ENCODE peak calls at places on chromosomes 3 and 15, in eight cellular contexts. F, E, K, O, J, N, A and X are unnamed samples.

GRCh38 chr3:183033746-183034145 is 53.4 kb upstream of the DCUN1D1 start:
- DNase-seq in F (no peak), E (peak), K (no peak), O (no peak), J (no peak), N (no peak), A (no peak), X (no peak)

GRCh38 chr15:60370804-60371700 is 26.7 kb downstream of the ANXA2 start:
- DNase-seq in F (peak), E (peak), K (peak), O (no peak), J (peak), N (no peak), A (no peak), X (peak)

GRCh38 chr15:71545223-71545760 is 265.1 kb upstream of the NR2E3 start:
- DNase-seq in F (no peak), E (peak), K (no peak), O (no peak), J (no peak), N (no peak), A (no peak), X (no peak)

GRCh38 chr15:60548101-60548500 is 69.2 kb upstream of the ICE2 start:
- DNase-seq in F (no peak), E (no peak), K (no peak), O (no peak), J (no peak), N (no peak), A (no peak), X (peak)

GRCh38 chr15:34049096-34049495 is 10.1 kb upstream of the AVEN start:
- DNase-seq in F (no peak), E (peak), K (peak), O (no peak), J (no peak), N (no peak), A (no peak), X (no peak)

GRCh38 chr3:42936157-42936981 is 30.4 kb downstream of the ZNF662 start:
- DNase-seq in F (peak), E (peak), K (peak), O (peak), J (peak), N (no peak), A (no peak), X (peak)

GRCh38 chr15:98381446-98381845 is 266.9 kb upstream of the IGF1R start:
- DNase-seq in F (no peak), E (no peak), K (no peak), O (no peak), J (no peak), N (no peak), A (no peak), X (no peak)

GRCh38 chr3:110293660-110294059 is 778.0 kb upstream of the NECTIN3 start:
- DNase-seq in F (no peak), E (peak), K (no peak), O (no peak), J (no peak), N (no peak), A (no peak), X (peak)

GRCh38 chr3:116037954-116038911 is 407.1 kb downstream of the LSAMP start:
- DNase-seq in F (no peak), E (no peak), K (no peak), O (no peak), J (no peak), N (no peak), A (no peak), X (no peak)

GRCh38 chr3:106135451-106136160 is 266.8 kb upstream of the CBLB start:
- DNase-seq in F (no peak), E (no peak), K (no peak), O (no peak), J (no peak), N (no peak), A (no peak), X (no peak)

GRCh38 chr3:61894988-61895935 is 333.9 kb downstream of the PTPRG start:
- DNase-seq in F (peak), E (peak), K (peak), O (no peak), J (peak), N (no peak), A (no peak), X (peak)

GRCh38 chr3:127157181-127157828 is 35.6 kb upstream of the PRR23E start:
- DNase-seq in F (no peak), E (no peak), K (no peak), O (no peak), J (no peak), N (no peak), A (no peak), X (no peak)

GRCh38 chr3:11847607-11848006 is 922 bp upstream of the TAMM41 start:
- DNase-seq in F (no peak), E (no peak), K (no peak), O (no peak), J (peak), N (no peak), A (no peak), X (peak)

GRCh38 chr3:11847035-11847394 is 330 bp upstream of the TAMM41 start:
- DNase-seq in F (no peak), E (no peak), K (no peak), O (no peak), J (no peak), N (no peak), A (no peak), X (no peak)

GRCh38 chr3:11845661-11846060 is 1.0 kb downstream of the TAMM41 start:
- DNase-seq in F (no peak), E (no peak), K (no peak), O (no peak), J (peak), N (no peak), A (no peak), X (peak)

GRCh38 chr3:11844891-11845290 is 1.8 kb downstream of the TAMM41 start:
- DNase-seq in F (no peak), E (no peak), K (no peak), O (no peak), J (no peak), N (no peak), A (no peak), X (no peak)

DNA sequence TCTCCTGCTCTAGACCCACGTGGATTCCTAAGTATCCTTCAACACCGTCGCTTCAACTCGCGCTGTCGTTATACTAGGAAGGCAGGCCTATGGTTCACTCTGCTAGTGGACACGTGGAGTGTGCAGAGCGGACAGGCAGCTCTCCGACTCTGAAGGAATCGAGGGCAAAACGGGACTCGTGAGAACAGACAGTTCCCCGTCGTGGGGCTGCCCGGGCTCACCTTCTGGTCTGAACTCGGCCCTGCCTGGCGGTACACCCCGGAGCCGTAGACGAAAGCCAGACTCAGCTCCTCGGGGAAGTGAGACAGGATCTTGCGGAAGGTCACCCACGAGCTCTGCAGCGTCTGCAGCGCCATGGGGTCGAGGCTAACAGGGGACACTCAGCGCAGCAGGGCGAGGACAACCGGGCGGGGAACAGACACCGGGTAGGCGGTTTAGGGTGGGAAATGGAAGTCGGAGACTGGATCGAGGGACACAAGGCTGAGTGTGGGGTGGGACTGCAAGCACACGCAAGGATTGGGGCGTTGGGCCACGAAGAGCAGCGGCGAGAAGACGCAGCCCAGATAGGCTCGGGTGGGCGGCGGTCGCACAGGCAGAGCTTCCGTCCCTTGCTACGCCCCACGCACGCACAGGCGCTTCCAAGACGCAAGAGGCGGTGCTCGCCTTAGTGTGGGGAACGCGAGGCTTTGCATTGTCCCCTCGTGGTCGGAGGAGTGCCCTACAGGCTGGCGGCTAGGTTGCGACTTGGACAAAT is at the start of gene TAMM41:
- DNase-seq in F (peak), E (peak), K (peak), O (peak), J (peak), N (peak), A (peak), X (peak)
- TF ChIP-seq CTCF in F (peak), E (peak), K (peak), O (peak), J (peak), N (peak), A (peak), X (peak)

DNA sequence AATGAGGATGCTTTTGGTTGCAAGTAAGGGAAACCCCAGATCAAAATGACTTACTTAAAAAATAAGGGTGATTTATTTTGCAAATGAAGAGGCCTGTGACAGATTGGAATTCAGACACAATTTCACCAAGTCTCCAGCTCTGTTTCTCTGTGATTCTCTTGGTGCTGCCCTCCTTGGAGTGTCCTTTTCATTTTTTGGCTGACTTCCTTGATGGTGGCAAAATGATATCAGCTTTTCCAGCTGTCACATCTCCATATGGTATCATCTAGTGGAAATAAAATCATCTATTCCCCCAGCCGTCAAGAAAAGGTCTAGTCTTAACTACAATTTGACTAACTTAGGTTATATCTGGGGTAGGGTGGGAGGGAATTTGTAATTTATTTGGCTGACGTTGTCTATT is 68.5 kb upstream of the SLC25A26 start:
- DNase-seq in F (no peak), E (no peak), K (no peak), O (no peak), J (no peak), N (no peak), A (no peak), X (no peak)
- TF ChIP-seq CTCF in F (no peak), E (no peak), K (no peak), O (no peak), J (no peak), N (no peak), A (no peak), X (no peak)

GRCh38 chr15:99511865-99512632 is 53.7 kb upstream of the MEF2A start:
- DNase-seq in F (peak), E (no peak), K (peak), O (no peak), J (no peak), N (no peak), A (peak), X (no peak)
- TF ChIP-seq CTCF in F (no peak), E (no peak), K (no peak), O (no peak), J (no peak), N (no peak), A (no peak), X (no peak)

DNA sequence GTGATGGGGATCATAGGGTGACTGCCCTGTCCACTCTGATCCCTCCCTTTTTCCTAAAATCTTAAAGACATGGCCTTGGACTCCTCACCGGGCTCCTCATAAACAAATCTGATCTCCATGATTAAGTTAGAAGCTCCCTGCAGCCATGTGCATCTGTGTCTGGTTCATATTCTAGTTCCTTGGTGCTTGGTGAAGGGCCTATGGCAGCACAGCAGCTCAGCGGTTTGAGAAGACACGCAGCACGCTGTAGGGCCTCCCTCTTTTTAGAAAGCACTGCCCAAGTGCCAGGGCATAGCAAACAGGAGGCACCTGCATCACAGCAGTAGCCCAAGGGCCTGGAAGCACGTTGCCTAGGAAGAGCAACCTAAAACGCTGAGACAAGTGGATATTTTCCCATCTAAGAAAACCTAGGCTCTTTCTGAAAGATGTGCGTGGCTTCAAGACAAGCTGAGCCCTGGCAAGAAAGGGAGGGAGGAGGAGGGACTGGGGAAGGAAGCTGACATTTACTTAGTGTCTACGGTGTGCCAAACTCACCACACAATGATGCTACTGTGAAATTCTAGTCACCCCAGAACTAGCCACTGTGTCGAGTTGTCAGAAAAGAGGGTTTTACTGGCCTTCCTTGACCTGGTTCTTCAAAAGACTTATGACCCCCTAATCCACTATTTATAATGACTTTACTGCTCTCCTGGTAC is 14.9 kb upstream of the ULK3 start:
- DNase-seq in F (no peak), E (no peak), K (no peak), O (no peak), J (no peak), N (no peak), A (no peak), X (peak)
- TF ChIP-seq CTCF in F (no peak), E (no peak), K (no peak), O (no peak), J (no peak), N (no peak), A (no peak), X (no peak)

GRCh38 chr3:173635826-173636225 is 238.3 kb downstream of the NLGN1 start:
- DNase-seq in F (no peak), E (no peak), K (no peak), O (no peak), J (no peak), N (no peak), A (no peak), X (no peak)
- TF ChIP-seq CTCF in F (no peak), E (no peak), K (no peak), O (no peak), J (no peak), N (no peak), A (no peak), X (no peak)

GRCh38 chr3:154314152-154314551 is 10.1 kb downstream of the DHX36 start:
- DNase-seq in F (no peak), E (no peak), K (no peak), O (no peak), J (no peak), N (no peak), A (no peak), X (no peak)
- TF ChIP-seq CTCF in F (no peak), E (no peak), K (no peak), O (no peak), J (no peak), N (no peak), A (no peak), X (no peak)

GRCh38 chr3:178443634-178444033 is 92.6 kb upstream of the KCNMB2 start:
- DNase-seq in F (no peak), E (no peak), K (no peak), O (no peak), J (no peak), N (no peak), A (no peak), X (no peak)
- TF ChIP-seq CTCF in F (no peak), E (no peak), K (no peak), O (no peak), J (no peak), N (no peak), A (no peak), X (no peak)